ENCODE peak calls at places on chromosomes 4 and X, in ten cellular contexts. F is astrocyte of the cerebellum, U is Panc1, E is GM06990, Z is bronchial epithelial cell, Q is AG04450, P is lung, I is heart right ventricle, O is tibial artery, J is AG10803. L is an unnamed sample.

GRCh38 chr4:77817304-77818076 is 1.7 kb downstream of the CNOT6L start:
- DNase-seq in F (no peak), U (no peak), E (no peak), Z (peak), Q (no peak), P (no peak), I (no peak), O (no peak), J (peak), L (peak)

GRCh38 chr4:165560941-165561340 is 182.1 kb downstream of the CPE start:
- DNase-seq in F (no peak), U (no peak), E (no peak), Z (peak), Q (no peak), P (no peak), I (no peak), O (no peak), J (no peak), L (peak)

GRCh38 chr4:338759-339097 is 1.1 kb downstream of the ZNF141 start:
- DNase-seq in F (no peak), U (no peak), E (peak), Z (no peak), Q (no peak), P (no peak), I (no peak), O (no peak), J (no peak), L (no peak)

GRCh38 chr4:80336582-80336981 is 1.1 kb downstream of the CFAP299 start:
- DNase-seq in F (no peak), U (no peak), E (no peak), Z (peak), Q (no peak), P (peak), I (no peak), O (no peak), J (peak), L (peak)

GRCh38 chrX:73768120-73768519 is 205.1 kb downstream of the CHIC1 start:
- DNase-seq in F (no peak), U (no peak), E (no peak), Z (no peak), Q (no peak), P (no peak), I (no peak), O (no peak), J (no peak), L (no peak)

GRCh38 chr4:118751634-118752293 is 66.6 kb downstream of the METTL14 start:
- DNase-seq in F (peak), U (no peak), E (no peak), Z (no peak), Q (no peak), P (no peak), I (no peak), O (no peak), J (peak), L (peak)

GRCh38 chr4:27145556-27145955 is 284.9 kb downstream of the STIM2 start:
- DNase-seq in F (no peak), U (no peak), E (no peak), Z (no peak), Q (no peak), P (no peak), I (no peak), O (no peak), J (peak), L (no peak)

GRCh38 chr4:118974758-118975157 is 86.1 kb downstream of the SYNPO2 start:
- DNase-seq in F (no peak), U (no peak), E (no peak), Z (peak), Q (no peak), P (no peak), I (no peak), O (no peak), J (no peak), L (peak)

GRCh38 chr4:8289956-8290700 is 20.6 kb downstream of the HTRA3 start:
- DNase-seq in F (no peak), U (no peak), E (no peak), Z (no peak), Q (no peak), P (no peak), I (no peak), O (peak), J (no peak), L (no peak)

GRCh38 chr4:140070369-140070768 is 83.6 kb downstream of the MAML3 start:
- DNase-seq in F (no peak), U (no peak), E (no peak), Z (no peak), Q (no peak), P (no peak), I (no peak), O (no peak), J (no peak), L (no peak)

GRCh38 chr4:154441124-154441523 is 50.5 kb downstream of the DCHS2 start:
- DNase-seq in F (no peak), U (no peak), E (no peak), Z (no peak), Q (no peak), P (no peak), I (no peak), O (no peak), J (no peak), L (no peak)
- H3K4me3 ChIP-seq in F (no peak), U (no peak), E (no peak), Z (no peak), Q (no peak), P (no peak), I (no peak), O (no peak), J (no peak), L (no peak)

GRCh38 chrX:23799469-23800065 is 16.6 kb downstream of the SAT1 start:
- DNase-seq in F (no peak), U (no peak), E (no peak), Z (no peak), Q (no peak), P (no peak), I (no peak), O (no peak), J (peak), L (peak)
- TF ChIP-seq CTCF in F (no peak), U (no peak), E (no peak), Z (no peak), Q (no peak), P (no peak), I (no peak), O (no peak), J (no peak), L (no peak)

GRCh38 chr4:183287677-183288076 is 32.4 kb downstream of the CLDN22 start:
- DNase-seq in F (no peak), U (no peak), E (no peak), Z (no peak), Q (no peak), P (no peak), I (no peak), O (no peak), J (no peak), L (no peak)
- H3K4me3 ChIP-seq in F (no peak), U (no peak), E (no peak), Z (no peak), Q (no peak), P (no peak), I (no peak), O (no peak), J (no peak), L (no peak)

GRCh38 chr4:152590179-152591031 is 54.5 kb upstream of the FBXW7 start:
- DNase-seq in F (peak), U (no peak), E (no peak), Z (peak), Q (peak), P (no peak), I (no peak), O (no peak), J (peak), L (peak)
- TF ChIP-seq CTCF in F (no peak), U (no peak), E (no peak), Z (no peak), Q (no peak), P (no peak), I (no peak), O (no peak), J (no peak), L (no peak)

GRCh38 chr4:54097152-54097551 is 2.8 kb upstream of the GSX2 start:
- DNase-seq in F (no peak), U (no peak), E (no peak), Z (no peak), Q (no peak), P (no peak), I (no peak), O (no peak), J (no peak), L (no peak)

GRCh38 chr4:54098375-54098774 is 1.6 kb upstream of the GSX2 start:
- DNase-seq in F (no peak), U (no peak), E (no peak), Z (no peak), Q (no peak), P (no peak), I (no peak), O (no peak), J (peak), L (no peak)

GRCh38 chr4:54095110-54095800 is 4.7 kb upstream of the GSX2 start:
- DNase-seq in F (no peak), U (no peak), E (no peak), Z (no peak), Q (no peak), P (no peak), I (no peak), O (no peak), J (no peak), L (no peak)

GRCh38 chr4:54094449-54094848 is 5.5 kb upstream of the GSX2 start:
- DNase-seq in F (no peak), U (no peak), E (no peak), Z (no peak), Q (no peak), P (no peak), I (no peak), O (no peak), J (peak), L (no peak)

DNA sequence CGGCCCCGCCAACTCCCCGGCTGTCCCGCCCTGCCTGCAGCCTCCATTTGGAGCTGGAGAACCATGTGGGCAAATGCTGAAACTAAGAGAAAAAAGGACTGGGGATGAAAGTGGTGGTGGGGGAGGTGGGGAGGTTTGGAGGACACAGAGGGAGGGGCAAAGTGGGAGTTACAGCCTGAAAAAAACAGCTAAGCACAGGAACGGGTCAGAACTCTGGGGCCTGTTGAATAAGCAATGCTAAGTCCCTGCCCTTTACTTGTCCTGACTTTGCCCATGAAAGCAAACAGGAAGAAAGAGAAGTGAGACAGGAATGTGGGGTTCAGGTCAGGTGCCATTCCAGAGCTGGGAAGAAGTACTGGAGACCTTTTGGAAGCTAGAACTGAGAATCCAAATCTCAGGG is 3.4 kb upstream of the GSX2 start:
- DNase-seq in F (no peak), U (no peak), E (no peak), Z (no peak), Q (no peak), P (no peak), I (no peak), O (no peak), J (no peak), L (no peak)
- H3K4me3 ChIP-seq in F (no peak), U (no peak), E (no peak), Z (no peak), Q (no peak), P (no peak), I (no peak), O (no peak), J (no peak), L (no peak)

GRCh38 chr4:111961806-111962205 is 183.4 kb upstream of the FAM241A start:
- DNase-seq in F (no peak), U (no peak), E (no peak), Z (peak), Q (no peak), P (no peak), I (no peak), O (no peak), J (peak), L (no peak)

GRCh38 chr4:111960241-111960667 is 185.0 kb upstream of the FAM241A start:
- DNase-seq in F (no peak), U (no peak), E (peak), Z (peak), Q (no peak), P (no peak), I (no peak), O (no peak), J (peak), L (peak)

GRCh38 chr4:111957992-111958391 is 187.3 kb upstream of the FAM241A start:
- DNase-seq in F (no peak), U (no peak), E (no peak), Z (no peak), Q (no peak), P (no peak), I (no peak), O (no peak), J (no peak), L (no peak)

GRCh38 chr4:111959202-111959601 is 186.1 kb upstream of the FAM241A start:
- DNase-seq in F (no peak), U (no peak), E (no peak), Z (peak), Q (no peak), P (no peak), I (no peak), O (no peak), J (peak), L (peak)

GRCh38 chr4:111963158-111963557 is 182.1 kb upstream of the FAM241A start:
- DNase-seq in F (no peak), U (no peak), E (no peak), Z (no peak), Q (no peak), P (no peak), I (no peak), O (no peak), J (no peak), L (no peak)
- TF ChIP-seq CTCF in F (no peak), U (no peak), E (no peak), Z (no peak), Q (no peak), P (no peak), I (no peak), O (no peak), J (no peak), L (no peak)

DNA sequence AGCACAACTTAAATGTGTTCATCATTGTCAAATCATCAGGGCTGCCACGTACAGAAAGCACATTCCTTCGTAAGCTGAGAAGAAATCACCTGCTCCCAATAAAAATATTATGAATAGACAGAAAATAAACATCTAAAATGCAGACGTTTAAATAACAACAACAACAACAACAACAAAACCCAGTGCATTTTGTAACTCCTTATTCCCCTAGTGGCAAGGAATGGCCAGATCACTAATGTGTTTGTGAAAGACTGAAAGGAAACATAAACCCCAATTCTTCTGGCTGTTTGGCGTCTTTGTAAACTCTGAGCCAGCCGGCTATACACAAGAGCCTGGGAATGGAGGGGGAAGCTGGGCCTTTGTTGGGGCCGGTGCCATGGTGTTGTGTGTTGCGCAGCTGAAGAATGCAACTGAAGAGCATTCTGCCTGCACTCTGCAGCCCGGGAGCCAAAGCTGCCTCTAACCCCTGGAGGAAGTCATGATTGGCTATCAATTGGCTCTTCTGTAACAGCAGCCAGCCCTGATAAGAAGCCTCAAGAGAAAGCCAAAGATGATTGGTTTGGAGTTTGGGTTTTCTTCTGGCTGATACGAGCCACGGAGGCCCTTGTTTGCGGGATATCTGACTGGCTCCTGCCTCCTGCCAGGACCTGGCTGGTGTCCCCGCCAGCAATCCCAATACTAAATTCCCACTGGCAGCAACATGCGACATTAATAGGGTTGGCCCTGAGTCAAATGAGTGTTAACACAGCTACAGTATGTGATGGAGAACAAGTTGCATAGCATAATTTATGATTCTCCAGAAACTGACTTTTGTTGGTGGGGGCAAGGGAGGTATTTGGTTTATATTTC is 89.7 kb upstream of the TFDP3 start:
- DNase-seq in F (no peak), U (no peak), E (no peak), Z (no peak), Q (no peak), P (no peak), I (peak), O (peak), J (peak), L (no peak)
- H3K4me3 ChIP-seq in F (no peak), U (no peak), E (no peak), Z (no peak), Q (no peak), P (no peak), I (no peak), O (no peak), J (no peak), L (no peak)